ENCODE peak calls at places on chromosomes 5 and 9, in six cellular contexts. X is K562, R is stomach, G is H1, A is prostate gland, D is HepG2. U is an unnamed sample.

GRCh38 chr5:39448504-39449128 is 23.8 kb upstream of the DAB2 start:
- DNase-seq in X (no peak), R (peak; percentile 25), G (no peak), A (no peak), D (no peak), U (peak; percentile 31)

GRCh38 chr9:89606049-89606481 is 1.3 kb downstream of the GADD45G start:
- DNase-seq in X (peak; percentile 52), R (peak; percentile 86), G (no peak), A (peak; percentile 74), D (peak; percentile 27), U (peak; percentile 85)

GRCh38 chr5:127428748-127429147 is 88.7 kb upstream of the PRRC1 start:
- DNase-seq in X (no peak), R (no peak), G (no peak), A (no peak), D (peak; percentile 36), U (no peak)

GRCh38 chr9:133005221-133005760 is 25.5 kb upstream of the GTF3C5 start:
- DNase-seq in X (no peak), R (no peak), G (no peak), A (no peak), D (no peak), U (no peak)

GRCh38 chr5:23274156-23274555 is 233.3 kb upstream of the PRDM9 start:
- DNase-seq in X (no peak), R (no peak), G (no peak), A (no peak), D (no peak), U (no peak)

GRCh38 chr5:109805472-109805871 is 115.7 kb downstream of the MAN2A1 start:
- DNase-seq in X (no peak), R (no peak), G (no peak), A (no peak), D (no peak), U (no peak)

GRCh38 chr5:93899026-93899600 is 157.7 kb upstream of the POU5F2 start:
- DNase-seq in X (peak; percentile 17), R (no peak), G (no peak), A (no peak), D (no peak), U (no peak)

GRCh38 chr5:132414634-132415377 is 45.3 kb downstream of the SLC22A5 start:
- DNase-seq in X (no peak), R (no peak), G (no peak), A (peak; percentile 58), D (peak; percentile 53), U (no peak)

GRCh38 chr9:108484468-108484867 is 371.3 kb downstream of the ACTL7B start:
- DNase-seq in X (no peak), R (no peak), G (no peak), A (no peak), D (no peak), U (no peak)

GRCh38 chr5:77748160-77748559 is 28.0 kb downstream of the TBCA start:
- DNase-seq in X (no peak), R (no peak), G (no peak), A (no peak), D (no peak), U (no peak)

GRCh38 chr5:143062379-143062778 is 292.2 kb downstream of the ARHGAP26 start:
- DNase-seq in X (no peak), R (no peak), G (no peak), A (no peak), D (no peak), U (no peak)

GRCh38 chr5:96312383-96312782 is 120.7 kb downstream of the PCSK1 start:
- DNase-seq in X (no peak), R (no peak), G (no peak), A (no peak), D (no peak), U (no peak)

GRCh38 chr9:134062461-134063087 is 5.3 kb downstream of the BRD3 start:
- DNase-seq in X (no peak), R (no peak), G (no peak), A (no peak), D (no peak), U (no peak)

GRCh38 chr5:71895546-71895945 is 176.5 kb downstream of the CARTPT start:
- DNase-seq in X (no peak), R (no peak), G (no peak), A (no peak), D (no peak), U (peak; percentile 25)

GRCh38 chr5:127664082-127664481 is 15.2 kb downstream of the CTXN3 start:
- DNase-seq in X (no peak), R (peak; percentile 29), G (no peak), A (no peak), D (no peak), U (no peak)

GRCh38 chr5:150639317-150639738 is 1.1 kb upstream of the SYNPO start:
- DNase-seq in X (no peak), R (no peak), G (no peak), A (no peak), D (no peak), U (no peak)

GRCh38 chr5:124849774-124850173 is 103.3 kb upstream of the ZNF608 start:
- DNase-seq in X (no peak), R (no peak), G (no peak), A (no peak), D (no peak), U (no peak)

GRCh38 chr5:168925160-168925559 is 346.0 kb upstream of the PANK3 start:
- DNase-seq in X (no peak), R (no peak), G (no peak), A (no peak), D (no peak), U (no peak)

GRCh38 chr5:142006363-142007236 is 6.2 kb downstream of the GNPDA1 start:
- DNase-seq in X (no peak), R (no peak), G (no peak), A (no peak), D (no peak), U (no peak)

GRCh38 chr9:115164511-115164974 is 46.6 kb upstream of the TNC start:
- DNase-seq in X (no peak), R (no peak), G (no peak), A (peak; percentile 55), D (peak; percentile 2), U (no peak)

GRCh38 chr9:16192403-16193017 is 639.7 kb downstream of the CCDC171 start:
- DNase-seq in X (no peak), R (no peak), G (no peak), A (no peak), D (no peak), U (no peak)
- H3K27ac ChIP-seq in X (no peak overlapping the region), R (peak overlapping the region; percentile 22), G (no peak overlapping the region), A (no peak overlapping the region), D (no peak overlapping the region), U (no peak overlapping the region)

DNA sequence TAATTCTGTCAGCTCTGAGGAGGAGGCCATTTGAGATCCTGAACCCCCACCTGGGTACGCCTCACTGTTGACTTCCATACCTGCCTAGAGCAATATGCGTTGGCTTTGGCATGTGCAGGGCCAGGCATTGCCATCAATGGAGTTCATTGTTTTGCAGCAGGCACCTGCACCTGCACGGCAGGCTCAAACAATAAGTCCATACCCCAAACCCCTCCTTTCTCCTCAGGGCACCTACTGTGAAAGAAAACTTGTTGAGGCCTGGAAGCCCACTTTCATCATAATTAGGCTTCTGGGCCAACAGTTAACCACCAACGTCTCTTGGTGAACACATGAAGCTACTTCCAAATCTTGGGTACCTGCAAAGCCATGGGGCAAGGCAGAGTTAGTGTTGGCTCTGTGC is 238.7 kb downstream of the NFIB start:
- DNase-seq in X (no peak), R (no peak), G (no peak), A (no peak), D (no peak), U (no peak)
- TF ChIP-seq POLR2AphosphoS5 in X (no peak), R (no peak), G (no peak), A (no peak), D (no peak), U (no peak)

DNA sequence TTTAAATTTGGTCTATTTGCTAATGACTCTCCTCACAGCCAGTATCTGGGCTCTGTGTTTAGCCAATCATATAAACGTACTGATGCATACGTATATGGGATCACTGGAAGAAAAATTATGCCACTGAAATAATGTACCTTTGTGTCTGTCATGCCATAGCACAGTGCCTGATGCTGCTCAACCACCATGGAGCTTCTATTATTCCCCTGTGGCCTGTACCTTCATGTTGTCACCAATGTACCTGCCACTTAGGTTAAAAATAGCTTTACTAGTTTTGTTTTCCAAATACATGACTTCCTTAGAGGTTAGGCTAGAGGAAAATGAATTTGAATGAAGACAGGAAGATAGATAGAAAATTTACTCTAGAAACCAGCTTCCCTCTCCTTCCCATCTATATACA is 34.6 kb downstream of the HACD4 start:
- DNase-seq in X (no peak), R (no peak), G (no peak), A (no peak), D (no peak), U (no peak)
- H3K27ac ChIP-seq in X (no peak overlapping the region), R (no peak overlapping the region), G (no peak overlapping the region), A (no peak overlapping the region), D (no peak overlapping the region), U (no peak overlapping the region)

GRCh38 chr9:83959061-83959460 is 21.0 kb downstream of the HNRNPK start:
- DNase-seq in X (no peak), R (no peak), G (no peak), A (no peak), D (peak; percentile 69), U (no peak)
- TF ChIP-seq POLR2AphosphoS5 in X (no peak), R (no peak), G (no peak), A (no peak), D (no peak), U (peak; percentile 18)

GRCh38 chr5:153458266-153458665 is 32.2 kb upstream of the GRIA1 start:
- DNase-seq in X (no peak), R (no peak), G (no peak), A (no peak), D (no peak), U (no peak)
- H3K27ac ChIP-seq in X (no peak overlapping the region), R (no peak overlapping the region), G (no peak overlapping the region), A (no peak overlapping the region), D (no peak overlapping the region), U (no peak overlapping the region)

DNA sequence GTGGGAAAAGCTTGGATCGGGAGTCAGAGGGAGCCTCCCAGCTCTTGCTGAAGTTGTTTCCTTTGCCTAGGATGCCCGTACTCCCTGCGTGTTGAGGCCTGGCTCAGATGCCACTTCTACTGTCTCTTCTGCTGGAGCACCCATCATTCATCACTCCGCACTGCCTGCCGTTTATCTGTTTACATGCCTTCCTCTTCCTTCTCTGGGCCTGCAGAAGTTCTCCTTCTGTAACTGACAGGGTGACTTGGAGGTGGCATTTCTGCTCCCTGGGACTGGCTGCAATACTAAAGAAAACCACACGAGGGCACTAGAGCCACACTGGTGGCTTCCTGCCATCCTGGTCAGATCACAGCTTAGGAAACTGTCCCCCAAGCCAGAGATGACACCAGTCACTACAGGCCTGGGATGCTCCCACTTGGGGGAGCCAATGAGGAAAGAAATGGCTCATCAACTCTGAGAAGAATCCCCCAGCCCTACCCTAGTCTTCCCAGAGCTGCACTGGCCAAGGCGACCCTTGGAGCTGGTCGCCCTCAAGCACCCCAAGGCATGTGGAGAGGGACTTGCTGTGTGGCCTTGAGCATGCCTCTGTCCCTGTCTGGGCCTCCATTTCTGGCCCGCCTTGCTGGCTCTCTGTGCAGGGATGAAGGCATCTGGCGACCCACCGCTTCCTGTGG is 9.7 kb upstream of the SLC25A51 start:
- DNase-seq in X (peak; percentile 95), R (peak; percentile 85), G (peak; percentile 82), A (peak; percentile 82), D (peak; percentile 81), U (peak; percentile 86)
- TF ChIP-seq POLR2AphosphoS5 in X (no peak), R (no peak), G (no peak), A (peak; percentile 72), D (no peak), U (no peak)

U was measured in transverse colon.